ENCODE peak calls at places on chromosomes 4 and X, in four cellular contexts. One of them, this sample, is unnamed.

GRCh38 chr4:48816971-48817370 is 13.9 kb upstream of the OCIAD1 start:
- DNase-seq in SJSA1: no peak
- DNase-seq in mammary epithelial cell: no peak
- DNase-seq in A673: no peak
- DNase-seq in this sample: no peak

GRCh38 chr4:84529169-84529751 is 30.2 kb upstream of the NKX6-1 start:
- DNase-seq in SJSA1: no peak
- DNase-seq in A673: peak; percentile 38
- DNase-seq in mammary epithelial cell: no peak
- DNase-seq in this sample: peak; percentile 38

GRCh38 chr4:165368114-165368513 is 10.7 kb upstream of the CPE start:
- DNase-seq in mammary epithelial cell: no peak
- DNase-seq in A673: no peak
- DNase-seq in SJSA1: no peak
- DNase-seq in this sample: no peak

GRCh38 chr4:129526812-129527211 is 430.9 kb downstream of the C4orf33 start:
- DNase-seq in mammary epithelial cell: no peak
- DNase-seq in A673: peak; percentile 40
- DNase-seq in SJSA1: no peak
- DNase-seq in this sample: peak; percentile 41

GRCh38 chr4:79213040-79213439 is 112.8 kb downstream of the NAA11 start:
- DNase-seq in A673: no peak
- DNase-seq in mammary epithelial cell: no peak
- DNase-seq in SJSA1: no peak
- DNase-seq in this sample: no peak

GRCh38 chr4:91035276-91035675 is 908.1 kb downstream of the CCSER1 start:
- DNase-seq in mammary epithelial cell: no peak
- DNase-seq in SJSA1: no peak
- DNase-seq in A673: no peak
- DNase-seq in this sample: no peak

GRCh38 chr4:162497564-162498167 is 333.9 kb upstream of the FSTL5 start:
- DNase-seq in SJSA1: peak; percentile 7
- DNase-seq in A673: peak; percentile 57
- DNase-seq in mammary epithelial cell: peak; percentile 25
- DNase-seq in this sample: peak; percentile 47

GRCh38 chr4:183332447-183332846 is 10.2 kb upstream of the CLDN24 start:
- DNase-seq in SJSA1: no peak
- DNase-seq in A673: no peak
- DNase-seq in mammary epithelial cell: no peak
- DNase-seq in this sample: no peak

GRCh38 chrX:103817502-103817901 is 14.6 kb downstream of the RAB9B start:
- DNase-seq in A673: peak; percentile 67
- DNase-seq in SJSA1: peak; percentile 6
- DNase-seq in mammary epithelial cell: no peak
- DNase-seq in this sample: peak; percentile 52

GRCh38 chrX:33447285-33447684 is 235.9 kb upstream of the DMD start:
- DNase-seq in mammary epithelial cell: no peak
- DNase-seq in SJSA1: no peak
- DNase-seq in A673: no peak
- DNase-seq in this sample: no peak

GRCh38 chr4:8666581-8666980 is 74.0 kb downstream of the CPZ start:
- DNase-seq in mammary epithelial cell: no peak
- DNase-seq in SJSA1: no peak
- DNase-seq in A673: no peak
- DNase-seq in this sample: no peak

GRCh38 chrX:107851215-107851614 is 25.5 kb downstream of the MID2 start:
- DNase-seq in SJSA1: no peak
- DNase-seq in A673: no peak
- DNase-seq in mammary epithelial cell: peak; percentile 32
- DNase-seq in this sample: peak; percentile 5

GRCh38 chr4:3767569-3768288 is 1.5 kb downstream of the ADRA2C start:
- DNase-seq in mammary epithelial cell: peak; percentile 5
- DNase-seq in A673: no peak
- DNase-seq in SJSA1: no peak
- DNase-seq in this sample: peak; percentile 2

GRCh38 chr4:73347497-73347896 is 56.6 kb upstream of the ALB start:
- DNase-seq in A673: no peak
- DNase-seq in SJSA1: no peak
- DNase-seq in mammary epithelial cell: no peak
- DNase-seq in this sample: no peak

GRCh38 chrX:39616098-39616729 is 481.5 kb downstream of the BCOR start:
- DNase-seq in A673: no peak
- DNase-seq in mammary epithelial cell: no peak
- DNase-seq in SJSA1: no peak
- DNase-seq in this sample: no peak

GRCh38 chrX:105190252-105190853 is 30.1 kb downstream of the TEX13A start:
- DNase-seq in mammary epithelial cell: peak; percentile 22
- DNase-seq in A673: peak; percentile 35
- DNase-seq in SJSA1: peak; percentile 15
- DNase-seq in this sample: peak; percentile 27

GRCh38 chrX:84729809-84730208 is 227.6 kb upstream of the HDX start:
- DNase-seq in SJSA1: peak; percentile 0
- DNase-seq in mammary epithelial cell: peak; percentile 25
- DNase-seq in A673: peak; percentile 42
- DNase-seq in this sample: peak; percentile 21

GRCh38 chr4:94536049-94536448 is 84.3 kb downstream of the PDLIM5 start:
- DNase-seq in A673: no peak
- DNase-seq in SJSA1: no peak
- DNase-seq in mammary epithelial cell: no peak
- DNase-seq in this sample: no peak

GRCh38 chr4:88765729-88766128 is 68.1 kb upstream of the NAP1L5 start:
- DNase-seq in mammary epithelial cell: peak; percentile 67
- DNase-seq in A673: peak; percentile 4
- DNase-seq in SJSA1: peak; percentile 39
- DNase-seq in this sample: peak; percentile 75

GRCh38 chr4:38387819-38388218 is 276.2 kb upstream of the KLF3 start:
- DNase-seq in A673: no peak
- DNase-seq in SJSA1: no peak
- DNase-seq in mammary epithelial cell: no peak
- DNase-seq in this sample: no peak

GRCh38 chrX:28585767-28586166 is 1.5 kb upstream of the IL1RAPL1 start:
- DNase-seq in mammary epithelial cell: no peak
- DNase-seq in SJSA1: no peak
- DNase-seq in A673: no peak
- DNase-seq in this sample: no peak

GRCh38 chrX:103879339-103879738 is 47.3 kb upstream of the RAB9B start:
- DNase-seq in mammary epithelial cell: peak; percentile 51
- DNase-seq in SJSA1: no peak
- DNase-seq in A673: no peak
- DNase-seq in this sample: peak; percentile 49

GRCh38 chrX:98405376-98405775 is 1521.7 kb downstream of the RPA4 start:
- DNase-seq in mammary epithelial cell: no peak
- DNase-seq in SJSA1: no peak
- DNase-seq in A673: no peak
- DNase-seq in this sample: peak; percentile 63

GRCh38 chr4:74838746-74839370 is 44.5 kb upstream of the BTC start:
- DNase-seq in mammary epithelial cell: peak; percentile 40
- DNase-seq in SJSA1: no peak
- DNase-seq in A673: peak; percentile 19
- DNase-seq in this sample: peak; percentile 89

GRCh38 chrX:63747331-63747730 is 37.7 kb downstream of the ARHGEF9 start:
- DNase-seq in A673: no peak
- DNase-seq in mammary epithelial cell: peak; percentile 42
- DNase-seq in SJSA1: no peak
- DNase-seq in this sample: peak; percentile 34

GRCh38 chr4:36173923-36174322 is 70.4 kb downstream of the ARAP2 start:
- DNase-seq in mammary epithelial cell: no peak
- DNase-seq in SJSA1: no peak
- DNase-seq in A673: no peak
- DNase-seq in this sample: no peak

GRCh38 chr4:40317921-40318658 is 17.0 kb upstream of the CHRNA9 start:
- DNase-seq in A673: peak; percentile 50
- DNase-seq in SJSA1: no peak
- DNase-seq in mammary epithelial cell: no peak
- DNase-seq in this sample: peak; percentile 51

GRCh38 chr4:143713556-143714289 is 13.2 kb upstream of the FREM3 start:
- DNase-seq in mammary epithelial cell: no peak
- DNase-seq in A673: no peak
- DNase-seq in SJSA1: no peak
- DNase-seq in this sample: no peak

GRCh38 chr4:69707807-69708206 is 52.6 kb downstream of the SULT1B1 start:
- DNase-seq in SJSA1: no peak
- DNase-seq in A673: no peak
- DNase-seq in mammary epithelial cell: peak; percentile 92
- DNase-seq in this sample: peak; percentile 91

GRCh38 chr4:57426779-57427395 is 316.7 kb upstream of the IGFBP7 start:
- DNase-seq in A673: peak; percentile 50
- DNase-seq in SJSA1: peak; percentile 39
- DNase-seq in mammary epithelial cell: peak; percentile 61
- DNase-seq in this sample: peak; percentile 55

GRCh38 chr4:86838141-86838540 is 11.0 kb downstream of the SLC10A6 start:
- DNase-seq in A673: no peak
- DNase-seq in SJSA1: no peak
- DNase-seq in mammary epithelial cell: no peak
- DNase-seq in this sample: no peak

DNA sequence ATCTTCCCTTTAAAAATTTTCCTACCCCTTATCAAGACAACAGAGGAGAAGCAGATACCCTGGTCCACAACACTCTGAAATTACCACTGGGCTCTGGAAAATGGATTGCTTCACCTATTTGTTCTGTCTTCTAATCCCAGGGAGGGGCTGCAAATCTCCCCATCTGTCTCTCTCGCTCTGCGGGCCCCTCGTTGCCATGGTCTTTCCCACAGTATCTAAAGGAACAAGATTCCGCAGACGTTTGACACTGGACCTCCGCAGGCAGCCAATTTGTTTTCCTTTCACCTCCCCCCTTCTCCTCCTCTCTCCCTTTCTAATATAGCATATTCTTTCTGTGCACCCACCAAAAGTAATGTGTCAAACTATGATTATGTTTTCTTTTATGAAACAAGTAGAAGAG is 80.8 kb downstream of the MGST2 start:
- DNase-seq in A673: no peak
- DNase-seq in mammary epithelial cell: no peak
- DNase-seq in SJSA1: no peak
- DNase-seq in this sample: no peak
- H3K36me3 ChIP-seq in A673: no peaks in the 10 kb centered on the region
- H3K36me3 ChIP-seq in mammary epithelial cell: no peaks in the 10 kb centered on the region
- H3K36me3 ChIP-seq in SJSA1: no peaks in the 10 kb centered on the region
- H3K36me3 ChIP-seq in this sample: no peaks in the 10 kb centered on the region

GRCh38 chr4:170278481-170278880 is 188.7 kb upstream of the AADAT start:
- DNase-seq in A673: no peak
- DNase-seq in SJSA1: no peak
- DNase-seq in mammary epithelial cell: no peak
- DNase-seq in this sample: peak; percentile 5

GRCh38 chr4:170281027-170281426 is 191.3 kb upstream of the AADAT start:
- DNase-seq in mammary epithelial cell: no peak
- DNase-seq in SJSA1: no peak
- DNase-seq in A673: no peak
- DNase-seq in this sample: no peak
- H3K36me3 ChIP-seq in mammary epithelial cell: no peaks in the 10 kb centered on the region
- H3K36me3 ChIP-seq in SJSA1: no peaks in the 10 kb centered on the region
- H3K36me3 ChIP-seq in A673: no peaks in the 10 kb centered on the region
- H3K36me3 ChIP-seq in this sample: no peaks in the 10 kb centered on the region

DNA sequence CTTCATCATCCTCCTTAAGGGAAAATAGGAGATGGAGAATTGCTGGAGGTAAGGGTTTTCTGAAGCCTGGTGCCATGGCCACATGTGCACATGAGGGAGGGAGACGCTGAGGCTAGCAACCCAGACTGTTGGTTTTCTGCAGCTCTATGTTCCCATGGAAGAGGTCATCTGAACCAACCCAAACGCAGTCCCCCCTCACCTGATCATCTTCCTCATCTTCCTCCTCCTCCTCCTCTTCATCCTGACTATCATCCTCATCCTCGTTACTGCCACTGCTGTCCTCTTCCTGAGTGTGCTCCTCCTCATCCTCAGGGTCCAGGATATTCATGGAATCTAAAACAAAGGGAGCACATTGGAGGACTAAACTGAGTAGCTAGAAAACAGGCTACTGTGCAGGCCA is 124.6 kb downstream of the HUWE1 start:
- DNase-seq in SJSA1: no peak
- DNase-seq in mammary epithelial cell: no peak
- DNase-seq in A673: no peak
- DNase-seq in this sample: no peak
- H3K36me3 ChIP-seq in SJSA1: peaks cover 79% of the 10 kb centered on the region
- H3K36me3 ChIP-seq in mammary epithelial cell: peaks cover 15% of the 10 kb centered on the region
- H3K36me3 ChIP-seq in A673: peaks cover 96% of the 10 kb centered on the region
- H3K36me3 ChIP-seq in this sample: peaks cover 25% of the 10 kb centered on the region

GRCh38 chr4:168415911-168416310 is 64.4 kb downstream of the DDX60L start:
- DNase-seq in mammary epithelial cell: no peak
- DNase-seq in A673: no peak
- DNase-seq in SJSA1: no peak
- DNase-seq in this sample: no peak

GRCh38 chr4:168421055-168421454 is 59.2 kb downstream of the DDX60L start:
- DNase-seq in SJSA1: no peak
- DNase-seq in mammary epithelial cell: no peak
- DNase-seq in A673: no peak
- DNase-seq in this sample: no peak

GRCh38 chr4:168421671-168422070 is 58.6 kb downstream of the DDX60L start:
- DNase-seq in A673: no peak
- DNase-seq in mammary epithelial cell: peak; percentile 96
- DNase-seq in SJSA1: no peak
- DNase-seq in this sample: peak; percentile 82
- H3K36me3 ChIP-seq in A673: no peaks in the 10 kb centered on the region
- H3K36me3 ChIP-seq in mammary epithelial cell: no peaks in the 10 kb centered on the region
- H3K36me3 ChIP-seq in SJSA1: peaks cover 42% of the 10 kb centered on the region
- H3K36me3 ChIP-seq in this sample: no peaks in the 10 kb centered on the region

GRCh38 chr4:71026086-71026485 is 32.6 kb downstream of the DCK start:
- DNase-seq in SJSA1: peak; percentile 43
- DNase-seq in A673: peak; percentile 39
- DNase-seq in mammary epithelial cell: peak; percentile 35
- DNase-seq in this sample: peak; percentile 75

GRCh38 chr4:71025654-71026053 is 32.2 kb downstream of the DCK start:
- DNase-seq in mammary epithelial cell: no peak
- DNase-seq in SJSA1: no peak
- DNase-seq in A673: no peak
- DNase-seq in this sample: no peak

GRCh38 chr4:71027611-71028010 is 34.2 kb downstream of the DCK start:
- DNase-seq in mammary epithelial cell: no peak
- DNase-seq in SJSA1: no peak
- DNase-seq in A673: no peak
- DNase-seq in this sample: no peak

GRCh38 chr4:71029504-71029903 is 36.1 kb downstream of the DCK start:
- DNase-seq in SJSA1: no peak
- DNase-seq in mammary epithelial cell: no peak
- DNase-seq in A673: peak; percentile 56
- DNase-seq in this sample: no peak
- H3K36me3 ChIP-seq in SJSA1: peaks cover 29% of the 10 kb centered on the region
- H3K36me3 ChIP-seq in mammary epithelial cell: peaks cover 14% of the 10 kb centered on the region
- H3K36me3 ChIP-seq in A673: peaks cover 4% of the 10 kb centered on the region
- H3K36me3 ChIP-seq in this sample: no peaks in the 10 kb centered on the region

DNA sequence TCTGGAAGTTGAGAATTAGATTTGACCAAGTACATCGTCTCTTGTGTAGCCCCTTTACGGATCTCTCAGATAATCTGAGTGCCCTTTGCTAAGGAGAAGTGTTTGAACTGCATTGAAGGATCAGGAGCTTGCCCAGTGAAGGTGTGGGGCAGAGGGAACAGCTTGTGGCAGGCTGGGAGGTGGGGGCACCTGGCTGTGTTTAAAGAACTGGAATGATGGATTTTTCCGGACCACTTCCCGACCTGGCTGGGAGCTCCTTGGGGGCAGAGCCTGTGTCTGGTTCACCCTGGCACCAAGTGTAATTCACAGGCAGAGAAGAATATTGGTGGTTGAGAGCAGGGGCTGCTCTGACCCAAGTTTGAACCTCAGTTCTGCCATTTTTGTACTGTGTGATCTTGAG is 18.4 kb downstream of the TBC1D14 start:
- DNase-seq in SJSA1: no peak
- DNase-seq in mammary epithelial cell: no peak
- DNase-seq in A673: no peak
- DNase-seq in this sample: no peak
- H3K36me3 ChIP-seq in SJSA1: no peaks in the 10 kb centered on the region
- H3K36me3 ChIP-seq in mammary epithelial cell: no peaks in the 10 kb centered on the region
- H3K36me3 ChIP-seq in A673: peaks cover 15% of the 10 kb centered on the region
- H3K36me3 ChIP-seq in this sample: peaks cover 11% of the 10 kb centered on the region